ENCODE peak calls at places on chromosomes 7 and 10, in seven cellular contexts. One of them, this sample, is unnamed.

GRCh38 chr10:103791291-103791690 is 64.1 kb downstream of the SH3PXD2A start:
- DNase-seq in activated CD4-positive, alpha-beta T cell treated with anti-CD3 and anti-CD28 coated beads for 24 hours: no peak
- DNase-seq in NCI-H2029: no peak
- DNase-seq in heart left ventricle: peak
- DNase-seq in Peyer's patch: no peak
- DNase-seq in HFF-Myc: no peak
- DNase-seq in amniotic epithelial cell: no peak
- DNase-seq in this sample: no peak

GRCh38 chr10:133186416-133187090 is 26.5 kb downstream of the KNDC1 start:
- DNase-seq in NCI-H2029: no peak
- DNase-seq in HFF-Myc: no peak
- DNase-seq in heart left ventricle: peak
- DNase-seq in Peyer's patch: no peak
- DNase-seq in activated CD4-positive, alpha-beta T cell treated with anti-CD3 and anti-CD28 coated beads for 24 hours: no peak
- DNase-seq in amniotic epithelial cell: no peak
- DNase-seq in this sample: no peak

GRCh38 chr10:124589491-124590006 is 127.9 kb downstream of the LHPP start:
- DNase-seq in HFF-Myc: no peak
- DNase-seq in heart left ventricle: peak
- DNase-seq in activated CD4-positive, alpha-beta T cell treated with anti-CD3 and anti-CD28 coated beads for 24 hours: no peak
- DNase-seq in amniotic epithelial cell: no peak
- DNase-seq in Peyer's patch: no peak
- DNase-seq in NCI-H2029: no peak
- DNase-seq in this sample: no peak

GRCh38 chr10:3763852-3764625 is 21.0 kb downstream of the KLF6 start:
- DNase-seq in heart left ventricle: no peak
- DNase-seq in Peyer's patch: peak
- DNase-seq in NCI-H2029: no peak
- DNase-seq in activated CD4-positive, alpha-beta T cell treated with anti-CD3 and anti-CD28 coated beads for 24 hours: no peak
- DNase-seq in HFF-Myc: no peak
- DNase-seq in amniotic epithelial cell: peak
- DNase-seq in this sample: peak

GRCh38 chr10:6202684-6203330 is at the start of gene PFKFB3:
- DNase-seq in HFF-Myc: peak
- DNase-seq in activated CD4-positive, alpha-beta T cell treated with anti-CD3 and anti-CD28 coated beads for 24 hours: peak
- DNase-seq in NCI-H2029: peak
- DNase-seq in Peyer's patch: peak
- DNase-seq in heart left ventricle: peak
- DNase-seq in amniotic epithelial cell: peak
- DNase-seq in this sample: peak

GRCh38 chr7:12436126-12436525 is 32.5 kb upstream of the VWDE start:
- DNase-seq in amniotic epithelial cell: no peak
- DNase-seq in NCI-H2029: no peak
- DNase-seq in Peyer's patch: no peak
- DNase-seq in activated CD4-positive, alpha-beta T cell treated with anti-CD3 and anti-CD28 coated beads for 24 hours: no peak
- DNase-seq in heart left ventricle: no peak
- DNase-seq in HFF-Myc: no peak
- DNase-seq in this sample: no peak

GRCh38 chr7:94492601-94493000 is 17.0 kb upstream of the CASD1 start:
- DNase-seq in amniotic epithelial cell: no peak
- DNase-seq in heart left ventricle: no peak
- DNase-seq in Peyer's patch: no peak
- DNase-seq in activated CD4-positive, alpha-beta T cell treated with anti-CD3 and anti-CD28 coated beads for 24 hours: no peak
- DNase-seq in HFF-Myc: no peak
- DNase-seq in NCI-H2029: no peak
- DNase-seq in this sample: no peak

GRCh38 chr10:30818010-30818660 is 188.6 kb upstream of the LYZL2 start:
- DNase-seq in amniotic epithelial cell: peak
- DNase-seq in HFF-Myc: no peak
- DNase-seq in Peyer's patch: no peak
- DNase-seq in heart left ventricle: peak
- DNase-seq in NCI-H2029: peak
- DNase-seq in activated CD4-positive, alpha-beta T cell treated with anti-CD3 and anti-CD28 coated beads for 24 hours: no peak
- DNase-seq in this sample: no peak

GRCh38 chr7:47836080-47836479 is 112.2 kb downstream of the PKD1L1 start:
- DNase-seq in heart left ventricle: no peak
- DNase-seq in NCI-H2029: no peak
- DNase-seq in activated CD4-positive, alpha-beta T cell treated with anti-CD3 and anti-CD28 coated beads for 24 hours: no peak
- DNase-seq in HFF-Myc: no peak
- DNase-seq in amniotic epithelial cell: no peak
- DNase-seq in Peyer's patch: no peak
- DNase-seq in this sample: no peak

GRCh38 chr10:7697304-7697822 is 5.8 kb upstream of the ITIH2 start:
- DNase-seq in activated CD4-positive, alpha-beta T cell treated with anti-CD3 and anti-CD28 coated beads for 24 hours: no peak
- DNase-seq in heart left ventricle: no peak
- DNase-seq in NCI-H2029: no peak
- DNase-seq in amniotic epithelial cell: no peak
- DNase-seq in HFF-Myc: no peak
- DNase-seq in Peyer's patch: no peak
- DNase-seq in this sample: no peak

GRCh38 chr10:53977262-53977661 is 823.8 kb downstream of the PCDH15 start:
- DNase-seq in Peyer's patch: no peak
- DNase-seq in NCI-H2029: no peak
- DNase-seq in activated CD4-positive, alpha-beta T cell treated with anti-CD3 and anti-CD28 coated beads for 24 hours: no peak
- DNase-seq in heart left ventricle: no peak
- DNase-seq in HFF-Myc: no peak
- DNase-seq in amniotic epithelial cell: no peak
- DNase-seq in this sample: no peak

GRCh38 chr10:80487422-80487785 is 33.3 kb downstream of the TSPAN14 start:
- DNase-seq in activated CD4-positive, alpha-beta T cell treated with anti-CD3 and anti-CD28 coated beads for 24 hours: no peak
- DNase-seq in NCI-H2029: no peak
- DNase-seq in amniotic epithelial cell: no peak
- DNase-seq in HFF-Myc: no peak
- DNase-seq in Peyer's patch: peak
- DNase-seq in heart left ventricle: no peak
- DNase-seq in this sample: no peak

GRCh38 chr10:16933799-16934198 is 116.6 kb upstream of the RSU1 start:
- DNase-seq in HFF-Myc: no peak
- DNase-seq in activated CD4-positive, alpha-beta T cell treated with anti-CD3 and anti-CD28 coated beads for 24 hours: no peak
- DNase-seq in Peyer's patch: no peak
- DNase-seq in amniotic epithelial cell: no peak
- DNase-seq in NCI-H2029: no peak
- DNase-seq in heart left ventricle: no peak
- DNase-seq in this sample: no peak

GRCh38 chr10:47438857-47439474 is 44.9 kb downstream of the ANXA8 start:
- DNase-seq in heart left ventricle: no peak
- DNase-seq in NCI-H2029: peak
- DNase-seq in Peyer's patch: peak
- DNase-seq in activated CD4-positive, alpha-beta T cell treated with anti-CD3 and anti-CD28 coated beads for 24 hours: no peak
- DNase-seq in amniotic epithelial cell: peak
- DNase-seq in HFF-Myc: peak
- DNase-seq in this sample: peak

GRCh38 chr7:152520861-152521302 is 85.1 kb upstream of the KMT2C start:
- DNase-seq in NCI-H2029: no peak
- DNase-seq in Peyer's patch: no peak
- DNase-seq in heart left ventricle: no peak
- DNase-seq in activated CD4-positive, alpha-beta T cell treated with anti-CD3 and anti-CD28 coated beads for 24 hours: no peak
- DNase-seq in HFF-Myc: no peak
- DNase-seq in amniotic epithelial cell: no peak
- DNase-seq in this sample: no peak

GRCh38 chr10:50396491-50397311 is 145.4 kb upstream of the ASAH2 start:
- DNase-seq in Peyer's patch: no peak
- DNase-seq in NCI-H2029: no peak
- DNase-seq in activated CD4-positive, alpha-beta T cell treated with anti-CD3 and anti-CD28 coated beads for 24 hours: no peak
- DNase-seq in amniotic epithelial cell: peak
- DNase-seq in heart left ventricle: no peak
- DNase-seq in HFF-Myc: no peak
- DNase-seq in this sample: no peak

GRCh38 chr10:14405076-14406065 is 74.6 kb upstream of the FRMD4A start:
- DNase-seq in heart left ventricle: no peak
- DNase-seq in amniotic epithelial cell: peak
- DNase-seq in HFF-Myc: no peak
- DNase-seq in activated CD4-positive, alpha-beta T cell treated with anti-CD3 and anti-CD28 coated beads for 24 hours: no peak
- DNase-seq in NCI-H2029: no peak
- DNase-seq in Peyer's patch: no peak
- DNase-seq in this sample: no peak

GRCh38 chr10:23453465-23453864 is 14.6 kb downstream of the OTUD1 start:
- DNase-seq in HFF-Myc: no peak
- DNase-seq in Peyer's patch: no peak
- DNase-seq in NCI-H2029: no peak
- DNase-seq in amniotic epithelial cell: no peak
- DNase-seq in activated CD4-positive, alpha-beta T cell treated with anti-CD3 and anti-CD28 coated beads for 24 hours: no peak
- DNase-seq in heart left ventricle: no peak
- DNase-seq in this sample: no peak

GRCh38 chr7:90879924-90880323 is 283.8 kb downstream of the CDK14 start:
- DNase-seq in NCI-H2029: no peak
- DNase-seq in heart left ventricle: peak
- DNase-seq in activated CD4-positive, alpha-beta T cell treated with anti-CD3 and anti-CD28 coated beads for 24 hours: no peak
- DNase-seq in Peyer's patch: no peak
- DNase-seq in HFF-Myc: no peak
- DNase-seq in amniotic epithelial cell: no peak
- DNase-seq in this sample: no peak

GRCh38 chr7:113083834-113084498 is 2.7 kb downstream of the GPR85 start:
- DNase-seq in heart left ventricle: no peak
- DNase-seq in HFF-Myc: no peak
- DNase-seq in amniotic epithelial cell: no peak
- DNase-seq in NCI-H2029: no peak
- DNase-seq in Peyer's patch: no peak
- DNase-seq in activated CD4-positive, alpha-beta T cell treated with anti-CD3 and anti-CD28 coated beads for 24 hours: no peak
- DNase-seq in this sample: no peak

GRCh38 chr7:37405603-37406122 is 43.0 kb downstream of the ELMO1 start:
- DNase-seq in activated CD4-positive, alpha-beta T cell treated with anti-CD3 and anti-CD28 coated beads for 24 hours: no peak
- DNase-seq in Peyer's patch: no peak
- DNase-seq in heart left ventricle: peak
- DNase-seq in amniotic epithelial cell: no peak
- DNase-seq in HFF-Myc: no peak
- DNase-seq in NCI-H2029: no peak
- DNase-seq in this sample: no peak

GRCh38 chr10:28130267-28130666 is 131.4 kb upstream of the ODAD2 start:
- DNase-seq in amniotic epithelial cell: peak
- DNase-seq in heart left ventricle: no peak
- DNase-seq in NCI-H2029: no peak
- DNase-seq in HFF-Myc: no peak
- DNase-seq in activated CD4-positive, alpha-beta T cell treated with anti-CD3 and anti-CD28 coated beads for 24 hours: no peak
- DNase-seq in Peyer's patch: no peak
- DNase-seq in this sample: no peak

GRCh38 chr7:4066626-4067475 is 615.2 kb upstream of the FOXK1 start:
- DNase-seq in amniotic epithelial cell: no peak
- DNase-seq in heart left ventricle: no peak
- DNase-seq in Peyer's patch: no peak
- DNase-seq in activated CD4-positive, alpha-beta T cell treated with anti-CD3 and anti-CD28 coated beads for 24 hours: no peak
- DNase-seq in HFF-Myc: no peak
- DNase-seq in NCI-H2029: no peak
- DNase-seq in this sample: peak

GRCh38 chr7:116806046-116806944 is 56.1 kb upstream of the CAPZA2 start:
- DNase-seq in NCI-H2029: no peak
- DNase-seq in amniotic epithelial cell: no peak
- DNase-seq in Peyer's patch: no peak
- DNase-seq in HFF-Myc: no peak
- DNase-seq in activated CD4-positive, alpha-beta T cell treated with anti-CD3 and anti-CD28 coated beads for 24 hours: no peak
- DNase-seq in heart left ventricle: no peak
- DNase-seq in this sample: no peak

This sample was measured in islet precursor cell.